ENCODE peak calls at places on chromosomes 2 and 18, in five cellular contexts. G, E, M, N and R are unnamed samples.

GRCh38 chr2:127128508-127128907 is 21.6 kb upstream of the BIN1 start:
- DNase-seq in G (no peak), E (no peak), M (no peak), N (no peak), R (no peak)

GRCh38 chr2:205685314-205686230 is 3.3 kb downstream of the NRP2 start:
- DNase-seq in G (no peak), E (no peak), M (no peak), N (no peak), R (no peak)

GRCh38 chr2:13015941-13016340 is 299.2 kb downstream of the TRIB2 start:
- DNase-seq in G (no peak), E (no peak), M (no peak), N (no peak), R (no peak)

GRCh38 chr2:73977466-73977865 is 7.2 kb upstream of the TET3 start:
- DNase-seq in G (no peak), E (no peak), M (no peak), N (no peak), R (no peak)

GRCh38 chr18:33837191-33837590 is 259.2 kb downstream of the ASXL3 start:
- DNase-seq in G (no peak), E (no peak), M (no peak), N (no peak), R (no peak)

GRCh38 chr2:241894681-241895426 is 25.3 kb downstream of the RTP5 start:
- DNase-seq in G (no peak), E (no peak), M (no peak), N (no peak), R (no peak)

GRCh38 chr2:54560146-54560881 is 104.2 kb downstream of the SPTBN1 start:
- DNase-seq in G (no peak), E (no peak), M (no peak), N (no peak), R (peak)

GRCh38 chr2:173664520-173664919 is 300.7 kb downstream of the SP3 start:
- DNase-seq in G (no peak), E (no peak), M (no peak), N (no peak), R (no peak)

GRCh38 chr2:101341901-101342624 is 33.6 kb upstream of the RNF149 start:
- DNase-seq in G (peak), E (peak), M (peak), N (peak), R (peak)

GRCh38 chr2:181395871-181396574 is 61.2 kb upstream of the ITGA4 start:
- DNase-seq in G (no peak), E (no peak), M (no peak), N (no peak), R (no peak)

GRCh38 chr18:470661-471501 is 29.6 kb downstream of the COLEC12 start:
- DNase-seq in G (no peak), E (no peak), M (no peak), N (no peak), R (no peak)

GRCh38 chr2:178241852-178242551 is 47.7 kb downstream of the OSBPL6 start:
- DNase-seq in G (peak), E (no peak), M (no peak), N (no peak), R (no peak)

GRCh38 chr18:31587538-31587937 is 4.1 kb upstream of the TTR start:
- DNase-seq in G (no peak), E (no peak), M (no peak), N (no peak), R (no peak)

GRCh38 chr2:27651056-27651455 is 12.4 kb downstream of the SUPT7L start:
- DNase-seq in G (no peak), E (no peak), M (no peak), N (no peak), R (no peak)

GRCh38 chr2:71576541-71576940 is 123.2 kb downstream of the DYSF start:
- DNase-seq in G (peak), E (no peak), M (peak), N (no peak), R (no peak)

GRCh38 chr2:74407682-74408081 is 13.7 kb downstream of the C2orf81 start:
- DNase-seq in G (no peak), E (no peak), M (no peak), N (no peak), R (no peak)